ENCODE peak calls at places on chromosomes 11 and 22, in four cellular contexts. One of them, this sample, is unnamed.

GRCh38 chr22:46086577-46087335 is 63.6 kb upstream of the PPARA start:
- DNase-seq in spleen: peak; percentile 68
- DNase-seq in transverse colon: no peak
- DNase-seq in sigmoid colon: peak; percentile 73
- DNase-seq in this sample: no peak

GRCh38 chr22:47781427-47782111 is 1019.1 kb downstream of the TBC1D22A start:
- DNase-seq in spleen: peak; percentile 37
- DNase-seq in transverse colon: no peak
- DNase-seq in sigmoid colon: no peak
- DNase-seq in this sample: no peak

GRCh38 chr11:57407010-57407409 is 16.6 kb upstream of the PRG2 start:
- DNase-seq in spleen: no peak
- DNase-seq in transverse colon: no peak
- DNase-seq in sigmoid colon: no peak
- DNase-seq in this sample: no peak

GRCh38 chr11:13324709-13325108 is 47.1 kb downstream of the BMAL1 start:
- DNase-seq in spleen: no peak
- DNase-seq in transverse colon: no peak
- DNase-seq in sigmoid colon: no peak
- DNase-seq in this sample: no peak

GRCh38 chr11:30479899-30480298 is 106.3 kb downstream of the MPPED2 start:
- DNase-seq in spleen: no peak
- DNase-seq in transverse colon: no peak
- DNase-seq in sigmoid colon: no peak
- DNase-seq in this sample: no peak

GRCh38 chr22:43643362-43643761 is 168.7 kb downstream of the EFCAB6 start:
- DNase-seq in spleen: no peak
- DNase-seq in transverse colon: no peak
- DNase-seq in sigmoid colon: no peak
- DNase-seq in this sample: no peak

GRCh38 chr11:8056810-8057463 is 24.1 kb upstream of the TUB start:
- DNase-seq in spleen: peak; percentile 20
- DNase-seq in transverse colon: peak; percentile 39
- DNase-seq in sigmoid colon: peak; percentile 95
- DNase-seq in this sample: no peak

GRCh38 chr22:50260801-50261614 is 475 bp downstream of the MAPK12 start:
- DNase-seq in spleen: no peak
- DNase-seq in transverse colon: no peak
- DNase-seq in sigmoid colon: no peak
- DNase-seq in this sample: peak; percentile 59

GRCh38 chr11:133992121-133992520 is 35.4 kb upstream of the IGSF9B start:
- DNase-seq in spleen: no peak
- DNase-seq in transverse colon: no peak
- DNase-seq in sigmoid colon: no peak
- DNase-seq in this sample: no peak

GRCh38 chr11:75142714-75143419 is 8.0 kb upstream of the SLCO2B1 start:
- DNase-seq in spleen: peak; percentile 87
- DNase-seq in transverse colon: peak; percentile 70
- DNase-seq in sigmoid colon: peak; percentile 88
- DNase-seq in this sample: peak; percentile 54

GRCh38 chr11:27460158-27460565 is 12.4 kb downstream of the LGR4 start:
- DNase-seq in spleen: no peak
- DNase-seq in transverse colon: no peak
- DNase-seq in sigmoid colon: no peak
- DNase-seq in this sample: no peak

GRCh38 chr11:103326070-103326794 is 217.0 kb downstream of the DYNC2H1 start:
- DNase-seq in spleen: peak; percentile 75
- DNase-seq in transverse colon: peak; percentile 9
- DNase-seq in sigmoid colon: no peak
- DNase-seq in this sample: peak; percentile 89

GRCh38 chr11:12388939-12389670 is 11.7 kb downstream of the PARVA start:
- DNase-seq in spleen: no peak
- DNase-seq in transverse colon: no peak
- DNase-seq in sigmoid colon: no peak
- DNase-seq in this sample: no peak

GRCh38 chr11:40280161-40281054 is 1179.0 kb downstream of the LRRC4C start:
- DNase-seq in spleen: no peak
- DNase-seq in transverse colon: no peak
- DNase-seq in sigmoid colon: peak; percentile 76
- DNase-seq in this sample: peak; percentile 18

GRCh38 chr22:21447694-21448402 is 19.3 kb upstream of the TMEM191C start:
- DNase-seq in spleen: peak; percentile 55
- DNase-seq in transverse colon: no peak
- DNase-seq in sigmoid colon: peak; percentile 61
- DNase-seq in this sample: peak; percentile 64

GRCh38 chr22:39725351-39726035 is 154.9 kb downstream of the CACNA1I start:
- DNase-seq in spleen: no peak
- DNase-seq in transverse colon: no peak
- DNase-seq in sigmoid colon: no peak
- DNase-seq in this sample: no peak

GRCh38 chr11:44823006-44823405 is 96.2 kb downstream of the TSPAN18 start:
- DNase-seq in spleen: peak; percentile 36
- DNase-seq in transverse colon: no peak
- DNase-seq in sigmoid colon: no peak
- DNase-seq in this sample: peak; percentile 54

GRCh38 chr11:77580712-77581337 is 8.9 kb upstream of the AQP11 start:
- DNase-seq in spleen: no peak
- DNase-seq in transverse colon: no peak
- DNase-seq in sigmoid colon: no peak
- DNase-seq in this sample: peak; percentile 84

GRCh38 chr11:87430821-87431220 is 393.1 kb downstream of the TMEM135 start:
- DNase-seq in spleen: no peak
- DNase-seq in transverse colon: no peak
- DNase-seq in sigmoid colon: no peak
- DNase-seq in this sample: no peak

GRCh38 chr11:3037041-3037944 is 19.9 kb downstream of the CARS1 start:
- DNase-seq in spleen: peak; percentile 86
- DNase-seq in transverse colon: peak; percentile 82
- DNase-seq in sigmoid colon: peak; percentile 90
- DNase-seq in this sample: peak; percentile 96

GRCh38 chr22:20786536-20786979 is 12.6 kb downstream of the SERPIND1 start:
- DNase-seq in spleen: no peak
- DNase-seq in transverse colon: no peak
- DNase-seq in sigmoid colon: no peak
- DNase-seq in this sample: no peak

GRCh38 chr11:125285844-125286243 is 121.3 kb downstream of the PKNOX2 start:
- DNase-seq in spleen: no peak
- DNase-seq in transverse colon: no peak
- DNase-seq in sigmoid colon: no peak
- DNase-seq in this sample: no peak

GRCh38 chr22:50325444-50326224 is 1.2 kb downstream of the DENND6B start:
- DNase-seq in spleen: no peak
- DNase-seq in transverse colon: no peak
- DNase-seq in sigmoid colon: no peak
- DNase-seq in this sample: no peak

GRCh38 chr11:27812341-27812740 is 112.1 kb upstream of the BDNF start:
- DNase-seq in spleen: no peak
- DNase-seq in transverse colon: no peak
- DNase-seq in sigmoid colon: no peak
- DNase-seq in this sample: no peak

GRCh38 chr11:59141673-59142460 is 789 bp upstream of the FAM111A start:
- DNase-seq in spleen: no peak
- DNase-seq in transverse colon: no peak
- DNase-seq in sigmoid colon: no peak
- DNase-seq in this sample: peak; percentile 13

GRCh38 chr11:59141191-59141590 is 1.5 kb upstream of the FAM111A start:
- DNase-seq in spleen: no peak
- DNase-seq in transverse colon: no peak
- DNase-seq in sigmoid colon: no peak
- DNase-seq in this sample: no peak

GRCh38 chr11:59135648-59136461 is 6.8 kb upstream of the FAM111A start:
- DNase-seq in spleen: peak; percentile 97
- DNase-seq in transverse colon: peak; percentile 85
- DNase-seq in sigmoid colon: peak; percentile 85
- DNase-seq in this sample: peak; percentile 88

GRCh38 chr11:59138643-59139042 is 4.0 kb upstream of the FAM111A start:
- DNase-seq in spleen: no peak
- DNase-seq in transverse colon: no peak
- DNase-seq in sigmoid colon: no peak
- DNase-seq in this sample: no peak

DNA sequence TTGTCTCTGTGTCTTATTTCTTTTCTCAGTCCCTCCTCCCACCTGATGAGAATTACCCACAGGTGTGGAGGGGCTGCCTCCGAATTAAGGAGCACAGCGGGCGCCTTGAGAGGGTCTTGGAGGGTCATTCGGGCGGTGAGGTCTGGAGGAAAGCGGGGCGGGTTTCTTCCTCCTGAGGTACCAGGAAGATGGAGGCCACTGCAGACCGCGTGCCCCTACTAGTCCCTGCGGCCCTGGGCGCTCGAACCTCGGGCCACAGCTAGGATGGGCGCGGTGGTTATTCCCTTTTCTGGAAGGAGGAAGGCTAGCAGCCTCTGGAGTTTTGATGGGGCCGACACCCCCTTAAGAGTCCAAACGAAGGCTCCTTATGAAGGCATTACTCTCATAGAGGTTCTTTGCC is 5.5 kb upstream of the FAM111A start:
- DNase-seq in spleen: peak; percentile 74
- DNase-seq in transverse colon: no peak
- DNase-seq in sigmoid colon: no peak
- DNase-seq in this sample: no peak
- TF ChIP-seq POLR2AphosphoS5 in spleen: no peak
- TF ChIP-seq POLR2AphosphoS5 in transverse colon: no peak
- TF ChIP-seq POLR2AphosphoS5 in sigmoid colon: no peak
- TF ChIP-seq POLR2AphosphoS5 in this sample: no peak

GRCh38 chr11:71135112-71135511 is 117.3 kb downstream of the SHANK2 start:
- DNase-seq in spleen: no peak
- DNase-seq in transverse colon: no peak
- DNase-seq in sigmoid colon: no peak
- DNase-seq in this sample: no peak

GRCh38 chr11:71129624-71130023 is 122.8 kb downstream of the SHANK2 start:
- DNase-seq in spleen: peak; percentile 24
- DNase-seq in transverse colon: no peak
- DNase-seq in sigmoid colon: no peak
- DNase-seq in this sample: no peak

GRCh38 chr11:71133946-71134345 is 118.4 kb downstream of the SHANK2 start:
- DNase-seq in spleen: peak; percentile 22
- DNase-seq in transverse colon: no peak
- DNase-seq in sigmoid colon: no peak
- DNase-seq in this sample: no peak

GRCh38 chr11:71130106-71130505 is 122.3 kb downstream of the SHANK2 start:
- DNase-seq in spleen: peak; percentile 54
- DNase-seq in transverse colon: no peak
- DNase-seq in sigmoid colon: no peak
- DNase-seq in this sample: no peak

DNA sequence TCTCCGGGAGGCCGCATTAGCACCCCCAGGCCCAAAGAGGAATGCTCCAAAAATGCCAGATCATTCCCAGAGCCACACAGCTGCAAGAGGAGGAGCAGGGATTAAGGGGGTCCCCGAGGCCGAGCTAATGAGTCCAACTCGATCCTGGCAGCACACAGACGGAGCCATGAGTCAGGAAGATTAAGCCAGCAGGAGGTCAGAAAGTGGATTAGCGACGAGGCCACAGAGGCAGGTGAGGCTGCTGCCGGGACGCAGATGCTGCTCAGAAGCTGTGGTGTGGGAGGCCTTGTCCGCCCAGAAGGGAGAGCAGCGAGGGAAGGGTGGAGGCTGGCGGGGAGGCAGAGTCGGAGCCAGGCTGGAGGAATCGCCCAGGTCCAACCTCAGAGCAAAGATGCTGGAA is 120.5 kb downstream of the SHANK2 start:
- DNase-seq in spleen: peak; percentile 56
- DNase-seq in transverse colon: no peak
- DNase-seq in sigmoid colon: no peak
- DNase-seq in this sample: no peak
- H3K4me3 ChIP-seq in spleen: no peak overlapping the region
- H3K4me3 ChIP-seq in transverse colon: no peak overlapping the region
- H3K4me3 ChIP-seq in sigmoid colon: no peak overlapping the region
- H3K4me3 ChIP-seq in this sample: no peak overlapping the region

DNA sequence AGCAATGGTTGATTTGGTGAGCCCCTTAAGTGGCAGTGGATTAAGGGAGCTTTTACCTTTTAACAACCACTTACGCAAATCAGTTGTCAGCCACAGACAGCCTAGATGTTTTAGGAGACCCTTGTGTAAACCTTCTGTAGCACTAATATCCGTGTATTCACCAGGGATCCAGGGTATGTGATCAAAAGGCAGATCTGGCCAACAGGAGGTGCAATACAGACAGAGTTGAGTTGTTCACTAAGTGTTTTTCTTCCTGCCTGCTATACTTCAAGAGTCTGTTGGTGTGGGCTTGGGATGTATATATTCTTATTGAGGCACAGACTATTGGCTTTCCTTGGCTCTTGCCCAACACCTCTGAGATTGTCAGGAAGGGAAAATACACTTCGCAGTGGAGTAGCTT is 175.1 kb downstream of the FAT3 start:
- DNase-seq in spleen: no peak
- DNase-seq in transverse colon: no peak
- DNase-seq in sigmoid colon: no peak
- DNase-seq in this sample: peak; percentile 49
- TF ChIP-seq CTCF in spleen: no peak
- TF ChIP-seq CTCF in transverse colon: no peak
- TF ChIP-seq CTCF in sigmoid colon: no peak
- TF ChIP-seq CTCF in this sample: peak; percentile 76

GRCh38 chr11:131041331-131042040 is 125.2 kb upstream of the SNX19 start:
- DNase-seq in spleen: no peak
- DNase-seq in transverse colon: no peak
- DNase-seq in sigmoid colon: no peak
- DNase-seq in this sample: no peak

GRCh38 chr11:131038597-131038996 is 122.3 kb upstream of the SNX19 start:
- DNase-seq in spleen: no peak
- DNase-seq in transverse colon: no peak
- DNase-seq in sigmoid colon: no peak
- DNase-seq in this sample: peak; percentile 85

GRCh38 chr11:131036544-131036943 is 120.3 kb upstream of the SNX19 start:
- DNase-seq in spleen: no peak
- DNase-seq in transverse colon: no peak
- DNase-seq in sigmoid colon: no peak
- DNase-seq in this sample: no peak

GRCh38 chr11:131042041-131042390 is 125.7 kb upstream of the SNX19 start:
- DNase-seq in spleen: no peak
- DNase-seq in transverse colon: no peak
- DNase-seq in sigmoid colon: no peak
- DNase-seq in this sample: no peak

DNA sequence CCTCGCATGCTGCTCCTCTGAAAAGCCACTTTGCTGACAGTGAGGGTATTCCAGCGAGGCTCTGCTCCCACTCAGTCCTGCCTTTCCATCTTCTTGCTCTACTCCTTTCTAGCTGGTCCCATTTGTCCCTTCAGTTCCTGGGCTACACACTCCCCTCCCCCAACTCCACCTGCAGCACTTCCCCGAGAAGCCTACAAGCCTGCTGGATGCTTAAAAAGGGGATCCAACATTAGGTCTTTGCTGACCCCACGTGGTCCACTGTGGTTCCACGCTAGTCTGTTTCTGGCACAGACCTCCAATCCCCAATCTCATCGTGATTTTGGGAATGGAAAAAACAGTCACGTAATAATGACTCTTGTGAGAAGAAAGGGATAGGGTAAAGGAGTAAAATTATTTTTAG is 121.6 kb upstream of the SNX19 start:
- DNase-seq in spleen: no peak
- DNase-seq in transverse colon: no peak
- DNase-seq in sigmoid colon: no peak
- DNase-seq in this sample: peak; percentile 24
- TF ChIP-seq POLR2AphosphoS5 in spleen: no peak
- TF ChIP-seq POLR2AphosphoS5 in transverse colon: no peak
- TF ChIP-seq POLR2AphosphoS5 in sigmoid colon: no peak
- TF ChIP-seq POLR2AphosphoS5 in this sample: no peak

GRCh38 chr11:95081412-95081811 is 8.2 kb upstream of the ENDOD1 start:
- DNase-seq in spleen: no peak
- DNase-seq in transverse colon: no peak
- DNase-seq in sigmoid colon: peak; percentile 78
- DNase-seq in this sample: peak; percentile 24
- H3K4me3 ChIP-seq in spleen: no peak overlapping the region
- H3K4me3 ChIP-seq in transverse colon: no peak overlapping the region
- H3K4me3 ChIP-seq in sigmoid colon: no peak overlapping the region
- H3K4me3 ChIP-seq in this sample: no peak overlapping the region

This sample was measured in GM23338.